ENCODE peak calls at places on chromosomes 1 and 21, in six cellular contexts. N is fibroblast of the conjunctiva; K is GM19239; U is SJSA1; B is NCI-H2029; Q is effector CD4-positive, alpha-beta T cell. H is an unnamed sample.

GRCh38 chr1:161709373-161709772 is 2.3 kb downstream of the FCRLA start:
- DNase-seq in N (no peak), K (no peak), U (no peak), B (no peak), Q (no peak), H (no peak)

GRCh38 chr21:41640756-41641509 is 125.9 kb downstream of the RIPK4 start:
- DNase-seq in N (no peak), K (no peak), U (no peak), B (no peak), Q (no peak), H (no peak)

GRCh38 chr21:46116189-46116845 is 18.4 kb downstream of the COL6A2 start:
- DNase-seq in N (no peak), K (no peak), U (peak; percentile 41), B (no peak), Q (no peak), H (no peak)

GRCh38 chr1:154779563-154780189 is 90.4 kb downstream of the KCNN3 start:
- DNase-seq in N (no peak), K (no peak), U (no peak), B (no peak), Q (no peak), H (no peak)

GRCh38 chr1:201142011-201142853 is 12.0 kb downstream of the TMEM9 start:
- DNase-seq in N (peak; percentile 28), K (no peak), U (no peak), B (no peak), Q (no peak), H (no peak)

GRCh38 chr1:43255438-43256210 is 14.2 kb upstream of the TMEM125 start:
- DNase-seq in N (no peak), K (no peak), U (peak; percentile 27), B (no peak), Q (no peak), H (no peak)

GRCh38 chr1:31416101-31416736 is 3.2 kb downstream of the SERINC2 start:
- DNase-seq in N (no peak), K (no peak), U (no peak), B (peak; percentile 24), Q (no peak), H (no peak)

GRCh38 chr1:185045793-185046441 is 559 bp downstream of the RNF2 start:
- DNase-seq in N (no peak), K (peak; percentile 34), U (peak; percentile 54), B (no peak), Q (peak; percentile 2), H (peak; percentile 30)

GRCh38 chr1:93839756-93840155 is 39.2 kb downstream of the DNTTIP2 start:
- DNase-seq in N (no peak), K (no peak), U (no peak), B (no peak), Q (no peak), H (no peak)

GRCh38 chr1:245495681-245496080 is 340.9 kb downstream of the KIF26B start:
- DNase-seq in N (no peak), K (no peak), U (no peak), B (no peak), Q (no peak), H (no peak)

GRCh38 chr1:1157426-1157913 is 16.2 kb upstream of the TTLL10 start:
- DNase-seq in N (peak; percentile 68), K (peak; percentile 97), U (peak; percentile 83), B (peak; percentile 60), Q (peak; percentile 31), H (peak; percentile 32)

GRCh38 chr1:45669859-45670655 is 16.3 kb downstream of the GPBP1L1 start:
- DNase-seq in N (no peak), K (no peak), U (no peak), B (no peak), Q (no peak), H (no peak)

GRCh38 chr21:44382536-44382935 is 29.1 kb downstream of the TRPM2 start:
- DNase-seq in N (no peak), K (no peak), U (no peak), B (no peak), Q (no peak), H (no peak)

GRCh38 chr1:87200875-87201638 is 127.6 kb upstream of the LMO4 start:
- DNase-seq in N (no peak), K (no peak), U (no peak), B (peak; percentile 87), Q (no peak), H (no peak)

GRCh38 chr1:208232639-208233038 is 11.5 kb downstream of the PLXNA2 start:
- DNase-seq in N (no peak), K (no peak), U (no peak), B (no peak), Q (no peak), H (no peak)

GRCh38 chr1:234281826-234282489 is 91.3 kb upstream of the COA6 start:
- DNase-seq in N (no peak), K (no peak), U (no peak), B (no peak), Q (no peak), H (no peak)

GRCh38 chr21:28489197-28489596 is 503.5 kb downstream of the LTN1 start:
- DNase-seq in N (no peak), K (no peak), U (no peak), B (no peak), Q (no peak), H (no peak)

GRCh38 chr1:10019561-10019960 is 13.2 kb upstream of the UBE4B start:
- DNase-seq in N (no peak), K (no peak), U (no peak), B (no peak), Q (no peak), H (no peak)

GRCh38 chr1:37704966-37705365 is 12.7 kb downstream of the CDCA8 start:
- DNase-seq in N (no peak), K (no peak), U (no peak), B (no peak), Q (no peak), H (no peak)

GRCh38 chr1:77120950-77121349 is 98.3 kb downstream of the PIGK start:
- DNase-seq in N (no peak), K (no peak), U (no peak), B (no peak), Q (no peak), H (no peak)

GRCh38 chr1:91608876-91609275 is 108.2 kb downstream of the CDC7 start:
- DNase-seq in N (no peak), K (no peak), U (no peak), B (no peak), Q (no peak), H (no peak)

GRCh38 chr1:189962171-189962570 is 515.5 kb downstream of the BRINP3 start:
- DNase-seq in N (peak; percentile 69), K (no peak), U (no peak), B (no peak), Q (no peak), H (no peak)

H was measured in NK-92 treated with Interleukin-12 subunit alpha and Interleukin-12 subunit beta, amount 100 ng/mL, for 24 hours.